ENCODE peak calls at places on chromosome 5, in six cellular contexts. V is spleen; H is fibroblast of lung; S is CD8-positive, alpha-beta T cell; F is adipocyte; I is Peyer's patch. E is an unnamed sample.

GRCh38 chr5:150176745-150177485 is 10.3 kb downstream of the CDX1 start:
- DNase-seq in V (no peak), H (peak; percentile 17), S (no peak), F (no peak), I (peak; percentile 50), E (no peak)

GRCh38 chr5:62779010-62779422 is 200.4 kb downstream of the LRRC70 start:
- DNase-seq in V (no peak), H (peak; percentile 46), S (no peak), F (peak; percentile 90), I (no peak), E (peak; percentile 43)

GRCh38 chr5:50535393-50535792 is 94.3 kb upstream of the EMB start:
- DNase-seq in V (peak; percentile 44), H (no peak), S (no peak), F (no peak), I (no peak), E (no peak)

GRCh38 chr5:77015938-77016569 is 14.2 kb upstream of the AGGF1 start:
- DNase-seq in V (no peak), H (peak; percentile 63), S (no peak), F (peak; percentile 68), I (no peak), E (peak; percentile 44)

GRCh38 chr5:122576266-122577016 is 198.4 kb upstream of the SNX2 start:
- DNase-seq in V (no peak), H (peak; percentile 53), S (no peak), F (peak; percentile 39), I (no peak), E (no peak)

GRCh38 chr5:98942849-98943248 is 14.0 kb upstream of the CHD1 start:
- DNase-seq in V (no peak), H (no peak), S (no peak), F (peak; percentile 84), I (no peak), E (no peak)

GRCh38 chr5:97107266-97107665 is 35.1 kb downstream of the LIX1 start:
- DNase-seq in V (no peak), H (no peak), S (no peak), F (no peak), I (no peak), E (no peak)

GRCh38 chr5:90193185-90193822 is 216.3 kb downstream of the CETN3 start:
- DNase-seq in V (no peak), H (peak; percentile 8), S (no peak), F (no peak), I (no peak), E (no peak)

GRCh38 chr5:123503299-123503698 is 8.7 kb upstream of the CSNK1G3 start:
- DNase-seq in V (no peak), H (no peak), S (no peak), F (no peak), I (no peak), E (no peak)

GRCh38 chr5:152113401-152113800 is 188.8 kb upstream of the GLRA1 start:
- DNase-seq in V (no peak), H (peak; percentile 5), S (peak; percentile 39), F (no peak), I (no peak), E (no peak)

GRCh38 chr5:160357861-160358411 is 12.5 kb downstream of the C1QTNF2 start:
- DNase-seq in V (no peak), H (no peak), S (no peak), F (no peak), I (no peak), E (no peak)

GRCh38 chr5:82975812-82976211 is 101.4 kb downstream of the TMEM167A start:
- DNase-seq in V (no peak), H (no peak), S (no peak), F (no peak), I (no peak), E (peak; percentile 65)

GRCh38 chr5:71986101-71986500 is 121.2 kb upstream of the MAP1B start:
- DNase-seq in V (no peak), H (no peak), S (no peak), F (peak; percentile 71), I (no peak), E (no peak)

GRCh38 chr5:10352404-10353240 is 873 bp upstream of the MARCHF6 start:
- DNase-seq in V (no peak), H (peak; percentile 73), S (no peak), F (peak; percentile 80), I (no peak), E (no peak)

GRCh38 chr5:102787134-102787533 is 32.0 kb downstream of the PAM start:
- DNase-seq in V (no peak), H (no peak), S (no peak), F (no peak), I (no peak), E (no peak)

GRCh38 chr5:124446125-124446524 is 300.3 kb downstream of the ZNF608 start:
- DNase-seq in V (no peak), H (no peak), S (no peak), F (no peak), I (no peak), E (no peak)

GRCh38 chr5:111813520-111813919 is 56.5 kb upstream of the NREP start:
- DNase-seq in V (no peak), H (no peak), S (no peak), F (no peak), I (no peak), E (no peak)

GRCh38 chr5:93890657-93891056 is 149.3 kb upstream of the POU5F2 start:
- DNase-seq in V (no peak), H (peak; percentile 73), S (no peak), F (peak; percentile 42), I (no peak), E (peak; percentile 68)

GRCh38 chr5:31656806-31657205 is 17.9 kb downstream of the PDZD2 start:
- DNase-seq in V (no peak), H (no peak), S (no peak), F (no peak), I (no peak), E (no peak)

GRCh38 chr5:165334186-165334585 is 1828.8 kb downstream of the MAT2B start:
- DNase-seq in V (no peak), H (peak; percentile 84), S (no peak), F (peak; percentile 7), I (no peak), E (no peak)

GRCh38 chr5:80238078-80238477 is 17.8 kb downstream of the SERINC5 start:
- DNase-seq in V (no peak), H (no peak), S (no peak), F (no peak), I (no peak), E (no peak)

GRCh38 chr5:133885566-133885965 is 82.9 kb downstream of the C5orf15 start:
- DNase-seq in V (peak; percentile 35), H (no peak), S (no peak), F (no peak), I (peak; percentile 19), E (no peak)

GRCh38 chr5:133883916-133884315 is 84.5 kb downstream of the C5orf15 start:
- DNase-seq in V (peak; percentile 59), H (no peak), S (no peak), F (no peak), I (peak; percentile 37), E (no peak)

GRCh38 chr5:133882801-133883200 is 85.6 kb downstream of the C5orf15 start:
- DNase-seq in V (no peak), H (no peak), S (no peak), F (no peak), I (no peak), E (no peak)

GRCh38 chr5:133882107-133882695 is 86.2 kb downstream of the C5orf15 start:
- DNase-seq in V (peak; percentile 48), H (no peak), S (no peak), F (no peak), I (peak; percentile 15), E (no peak)

GRCh38 chr5:133884525-133885311 is 83.7 kb downstream of the C5orf15 start:
- DNase-seq in V (peak; percentile 45), H (no peak), S (no peak), F (no peak), I (peak; percentile 14), E (no peak)
- H3K4me1 ChIP-seq in V (no peaks in the 10 kb centered on the region), H (no peaks in the 10 kb centered on the region), S (no peaks in the 10 kb centered on the region), F (peaks cover 10% of the 10 kb centered on the region), I (no peaks in the 10 kb centered on the region), E (no peaks in the 10 kb centered on the region)

DNA sequence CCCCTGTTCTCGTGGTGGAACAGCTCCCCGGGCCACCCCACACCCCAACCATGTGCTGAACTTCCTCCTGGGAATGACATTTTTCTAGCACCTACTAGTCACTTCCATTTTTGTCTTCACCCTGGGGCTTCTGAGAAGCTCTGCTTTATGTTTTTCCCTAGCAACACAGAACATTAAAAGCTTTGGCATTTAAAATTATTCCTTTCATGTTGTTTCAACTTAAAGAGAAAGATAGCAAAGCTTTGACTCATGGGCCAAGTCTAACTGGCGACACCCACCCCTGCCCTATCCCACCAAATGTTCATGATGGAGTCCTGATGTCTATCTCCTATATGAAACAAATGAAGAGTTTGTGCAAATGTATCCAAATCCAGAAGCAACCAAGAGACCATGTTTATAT is 22.4 kb downstream of the BOD1 start:
- DNase-seq in V (no peak), H (no peak), S (no peak), F (no peak), I (no peak), E (no peak)
- H3K9me3 ChIP-seq in V (peaks cover 58% of the 10 kb centered on the region), H (no peaks in the 10 kb centered on the region), S (peaks cover 15% of the 10 kb centered on the region), F (peaks cover 17% of the 10 kb centered on the region), I (peaks cover 5% of the 10 kb centered on the region), E (peaks cover 2% of the 10 kb centered on the region)

DNA sequence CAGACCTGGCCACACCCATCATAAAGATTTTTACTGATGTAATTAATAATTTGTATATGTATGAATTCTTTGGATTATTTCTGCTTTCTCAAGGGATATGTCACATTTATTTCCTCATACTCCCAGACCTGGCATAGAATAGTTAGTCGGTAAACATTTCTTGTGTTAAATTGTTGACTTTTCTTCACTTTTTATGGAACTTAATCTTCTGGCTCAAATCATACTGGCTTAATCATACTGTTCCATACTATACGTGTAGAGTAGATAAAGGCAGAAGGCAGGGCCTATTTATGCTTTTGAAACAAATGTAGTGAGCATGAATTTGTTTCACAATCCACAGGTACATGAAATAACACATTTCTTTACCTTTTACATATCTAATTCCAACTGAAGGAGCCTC is 155.8 kb downstream of the DEPDC1B start:
- DNase-seq in V (no peak), H (no peak), S (no peak), F (no peak), I (no peak), E (no peak)
- H3K4me1 ChIP-seq in V (peaks cover 9% of the 10 kb centered on the region), H (no peaks in the 10 kb centered on the region), S (no peaks in the 10 kb centered on the region), F (peaks cover 15% of the 10 kb centered on the region), I (no peaks in the 10 kb centered on the region), E (peaks cover 3% of the 10 kb centered on the region)

GRCh38 chr5:158549306-158549705 is 550.4 kb downstream of the EBF1 start:
- DNase-seq in V (no peak), H (no peak), S (no peak), F (no peak), I (no peak), E (no peak)

GRCh38 chr5:158546748-158547147 is 553.0 kb downstream of the EBF1 start:
- DNase-seq in V (no peak), H (no peak), S (no peak), F (no peak), I (no peak), E (no peak)

GRCh38 chr5:158553946-158554336 is 545.8 kb downstream of the EBF1 start:
- DNase-seq in V (no peak), H (no peak), S (no peak), F (no peak), I (no peak), E (no peak)

GRCh38 chr5:158553195-158553945 is 546.3 kb downstream of the EBF1 start:
- DNase-seq in V (no peak), H (peak; percentile 63), S (no peak), F (peak; percentile 73), I (no peak), E (no peak)

DNA sequence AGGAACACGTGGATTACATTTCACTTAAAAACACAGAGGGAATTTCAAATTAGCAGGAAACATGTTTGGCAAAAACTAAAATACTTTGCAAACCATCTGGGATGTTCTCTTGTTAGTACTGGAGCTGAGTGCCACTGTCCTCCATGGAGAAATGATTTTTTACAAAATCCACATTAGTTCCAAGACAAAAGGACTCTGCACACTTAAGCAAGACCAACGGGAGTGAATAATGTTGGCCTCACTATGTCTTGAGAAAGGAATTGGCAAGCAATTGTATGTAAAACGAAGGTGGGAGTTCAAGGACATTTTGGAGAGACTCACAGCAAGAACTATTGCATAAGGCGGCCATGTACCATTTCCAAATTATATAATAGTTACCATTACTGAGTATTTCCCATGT is 547.5 kb downstream of the EBF1 start:
- DNase-seq in V (no peak), H (no peak), S (no peak), F (no peak), I (no peak), E (no peak)
- H3K9me3 ChIP-seq in V (peaks cover 11% of the 10 kb centered on the region), H (no peaks in the 10 kb centered on the region), S (no peaks in the 10 kb centered on the region), F (peaks cover 10% of the 10 kb centered on the region), I (no peaks in the 10 kb centered on the region), E (no peaks in the 10 kb centered on the region)